ENCODE peak calls at places on chromosome 3, in eight cellular contexts. One of them, this sample, is unnamed.
A peak's percentile ranks its signal among the peaks of the same experiment; 100 is the strongest.

GRCh38 chr3:23659274-23659673 is 146.5 kb upstream of the UBE2E1 start:
- DNase-seq in uterus: no peak
- DNase-seq in HepG2: no peak
- DNase-seq in breast epithelium: no peak
- DNase-seq in A549: no peak
- DNase-seq in Peyer's patch: no peak
- DNase-seq in tibial nerve: no peak
- DNase-seq in heart left ventricle: no peak
- DNase-seq in this sample: no peak

GRCh38 chr3:128503164-128503651 is 10.2 kb upstream of the GATA2 start:
- DNase-seq in Peyer's patch: no peak
- DNase-seq in heart left ventricle: no peak
- DNase-seq in breast epithelium: no peak
- DNase-seq in HepG2: no peak
- DNase-seq in tibial nerve: no peak
- DNase-seq in uterus: no peak
- DNase-seq in A549: peak; percentile 35
- DNase-seq in this sample: no peak

GRCh38 chr3:194313642-194314430 is 37.3 kb downstream of the CPN2 start:
- DNase-seq in tibial nerve: peak; percentile 70
- DNase-seq in uterus: peak; percentile 89
- DNase-seq in Peyer's patch: no peak
- DNase-seq in heart left ventricle: peak; percentile 24
- DNase-seq in breast epithelium: no peak
- DNase-seq in HepG2: no peak
- DNase-seq in A549: no peak
- DNase-seq in this sample: peak; percentile 66

GRCh38 chr3:11601446-11602241 is 42.1 kb downstream of the VGLL4 start:
- DNase-seq in breast epithelium: no peak
- DNase-seq in Peyer's patch: peak; percentile 74
- DNase-seq in HepG2: no peak
- DNase-seq in uterus: peak; percentile 68
- DNase-seq in heart left ventricle: peak; percentile 68
- DNase-seq in tibial nerve: peak; percentile 29
- DNase-seq in A549: no peak
- DNase-seq in this sample: no peak

GRCh38 chr3:124882749-124883148 is 4.4 kb downstream of the ITGB5 start:
- DNase-seq in HepG2: no peak
- DNase-seq in breast epithelium: no peak
- DNase-seq in uterus: no peak
- DNase-seq in heart left ventricle: no peak
- DNase-seq in tibial nerve: no peak
- DNase-seq in A549: no peak
- DNase-seq in Peyer's patch: no peak
- DNase-seq in this sample: no peak

GRCh38 chr3:177197934-177198484 is 727 bp upstream of the TBL1XR1 start:
- DNase-seq in heart left ventricle: no peak
- DNase-seq in A549: peak; percentile 39
- DNase-seq in uterus: no peak
- DNase-seq in tibial nerve: no peak
- DNase-seq in Peyer's patch: no peak
- DNase-seq in breast epithelium: no peak
- DNase-seq in HepG2: no peak
- DNase-seq in this sample: no peak

GRCh38 chr3:99484871-99485270 is 153.5 kb upstream of the COL8A1 start:
- DNase-seq in heart left ventricle: no peak
- DNase-seq in uterus: no peak
- DNase-seq in A549: no peak
- DNase-seq in HepG2: no peak
- DNase-seq in breast epithelium: no peak
- DNase-seq in Peyer's patch: no peak
- DNase-seq in tibial nerve: no peak
- DNase-seq in this sample: no peak

GRCh38 chr3:139846729-139847128 is 88.3 kb upstream of the CLSTN2 start:
- DNase-seq in tibial nerve: no peak
- DNase-seq in Peyer's patch: no peak
- DNase-seq in heart left ventricle: no peak
- DNase-seq in HepG2: no peak
- DNase-seq in breast epithelium: no peak
- DNase-seq in uterus: no peak
- DNase-seq in A549: no peak
- DNase-seq in this sample: no peak

GRCh38 chr3:116322761-116323160 is 122.5 kb downstream of the LSAMP start:
- DNase-seq in uterus: no peak
- DNase-seq in heart left ventricle: no peak
- DNase-seq in Peyer's patch: no peak
- DNase-seq in breast epithelium: no peak
- DNase-seq in tibial nerve: no peak
- DNase-seq in HepG2: no peak
- DNase-seq in A549: no peak
- DNase-seq in this sample: no peak

GRCh38 chr3:118472586-118472985 is 562.1 kb downstream of the IGSF11 start:
- DNase-seq in Peyer's patch: no peak
- DNase-seq in tibial nerve: no peak
- DNase-seq in uterus: no peak
- DNase-seq in heart left ventricle: no peak
- DNase-seq in A549: peak; percentile 6
- DNase-seq in breast epithelium: no peak
- DNase-seq in HepG2: no peak
- DNase-seq in this sample: no peak

GRCh38 chr3:153087595-153088566 is 74.1 kb upstream of the RAP2B start:
- DNase-seq in A549: no peak
- DNase-seq in Peyer's patch: no peak
- DNase-seq in heart left ventricle: peak; percentile 53
- DNase-seq in uterus: no peak
- DNase-seq in HepG2: no peak
- DNase-seq in breast epithelium: no peak
- DNase-seq in tibial nerve: peak; percentile 11
- DNase-seq in this sample: peak; percentile 25

GRCh38 chr3:195892355-195893120 is 15.8 kb downstream of the TNK2 start:
- DNase-seq in HepG2: peak; percentile 45
- DNase-seq in tibial nerve: peak; percentile 27
- DNase-seq in Peyer's patch: no peak
- DNase-seq in breast epithelium: no peak
- DNase-seq in uterus: peak; percentile 62
- DNase-seq in A549: no peak
- DNase-seq in heart left ventricle: peak; percentile 71
- DNase-seq in this sample: no peak

GRCh38 chr3:38805765-38806386 is 10.1 kb downstream of the SCN10A start:
- DNase-seq in A549: peak; percentile 62
- DNase-seq in breast epithelium: no peak
- DNase-seq in HepG2: peak; percentile 60
- DNase-seq in heart left ventricle: peak; percentile 32
- DNase-seq in Peyer's patch: peak; percentile 48
- DNase-seq in tibial nerve: no peak
- DNase-seq in uterus: no peak
- DNase-seq in this sample: no peak

GRCh38 chr3:109532257-109533216 is 195.2 kb upstream of the DPPA4 start:
- DNase-seq in heart left ventricle: no peak
- DNase-seq in HepG2: peak; percentile 35
- DNase-seq in uterus: no peak
- DNase-seq in tibial nerve: peak; percentile 9
- DNase-seq in A549: peak; percentile 81
- DNase-seq in Peyer's patch: peak; percentile 54
- DNase-seq in breast epithelium: no peak
- DNase-seq in this sample: no peak

GRCh38 chr3:87191175-87191574 is 35.9 kb upstream of the CHMP2B start:
- DNase-seq in heart left ventricle: no peak
- DNase-seq in Peyer's patch: no peak
- DNase-seq in tibial nerve: no peak
- DNase-seq in HepG2: no peak
- DNase-seq in A549: no peak
- DNase-seq in uterus: no peak
- DNase-seq in breast epithelium: no peak
- DNase-seq in this sample: no peak

GRCh38 chr3:23481660-23482278 is 278.6 kb downstream of the UBE2E2 start:
- DNase-seq in tibial nerve: no peak
- DNase-seq in A549: no peak
- DNase-seq in heart left ventricle: no peak
- DNase-seq in HepG2: no peak
- DNase-seq in uterus: no peak
- DNase-seq in Peyer's patch: no peak
- DNase-seq in breast epithelium: no peak
- DNase-seq in this sample: no peak

GRCh38 chr3:187227658-187228258 is 30.5 kb downstream of the RTP1 start:
- DNase-seq in A549: peak; percentile 30
- DNase-seq in heart left ventricle: no peak
- DNase-seq in HepG2: no peak
- DNase-seq in Peyer's patch: no peak
- DNase-seq in uterus: no peak
- DNase-seq in breast epithelium: no peak
- DNase-seq in tibial nerve: no peak
- DNase-seq in this sample: no peak

GRCh38 chr3:179421500-179421899 is 29.8 kb downstream of the GNB4 start:
- DNase-seq in A549: peak; percentile 11
- DNase-seq in HepG2: no peak
- DNase-seq in uterus: no peak
- DNase-seq in heart left ventricle: peak; percentile 46
- DNase-seq in tibial nerve: peak; percentile 23
- DNase-seq in Peyer's patch: no peak
- DNase-seq in breast epithelium: no peak
- DNase-seq in this sample: no peak

GRCh38 chr3:81581966-81582599 is 179.4 kb downstream of the GBE1 start:
- DNase-seq in heart left ventricle: no peak
- DNase-seq in uterus: no peak
- DNase-seq in HepG2: peak; percentile 20
- DNase-seq in tibial nerve: peak; percentile 18
- DNase-seq in A549: peak; percentile 58
- DNase-seq in Peyer's patch: peak; percentile 50
- DNase-seq in breast epithelium: no peak
- DNase-seq in this sample: no peak

GRCh38 chr3:32577621-32578556 is 7.2 kb upstream of the DYNC1LI1 start:
- DNase-seq in A549: no peak
- DNase-seq in heart left ventricle: no peak
- DNase-seq in uterus: no peak
- DNase-seq in breast epithelium: no peak
- DNase-seq in tibial nerve: no peak
- DNase-seq in HepG2: no peak
- DNase-seq in Peyer's patch: no peak
- DNase-seq in this sample: no peak

DNA sequence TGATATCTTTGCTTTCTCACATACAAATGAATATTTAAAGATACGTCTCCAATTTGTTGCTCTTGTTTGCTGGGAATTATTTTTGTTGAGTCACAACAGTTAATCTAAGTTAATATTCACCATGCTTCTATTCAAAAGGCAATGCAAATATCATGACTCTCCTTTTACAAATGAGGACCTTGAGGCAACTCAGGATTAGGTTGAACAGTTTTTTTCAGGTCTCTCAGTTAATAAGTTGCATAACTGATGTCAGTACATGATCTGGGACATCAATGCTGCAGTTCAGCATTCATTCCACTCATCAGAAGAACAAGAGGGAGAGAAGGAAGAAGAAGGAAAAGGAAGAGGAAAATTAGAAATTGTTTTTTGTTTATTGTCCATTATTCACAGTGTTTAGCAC is 781 bp upstream of the NAALADL2 start:
- DNase-seq in Peyer's patch: no peak
- DNase-seq in heart left ventricle: no peak
- DNase-seq in tibial nerve: no peak
- DNase-seq in A549: peak; percentile 17
- DNase-seq in breast epithelium: no peak
- DNase-seq in HepG2: no peak
- DNase-seq in uterus: no peak
- DNase-seq in this sample: no peak
- H3K4me3 ChIP-seq in Peyer's patch: no peak overlapping the region
- H3K4me3 ChIP-seq in heart left ventricle: no peak overlapping the region
- H3K4me3 ChIP-seq in tibial nerve: no peak overlapping the region
- H3K4me3 ChIP-seq in A549: no peak overlapping the region
- H3K4me3 ChIP-seq in breast epithelium: no peak overlapping the region
- H3K4me3 ChIP-seq in HepG2: no peak overlapping the region
- H3K4me3 ChIP-seq in uterus: no peak overlapping the region
- H3K4me3 ChIP-seq in this sample: no peak overlapping the region

GRCh38 chr3:133662256-133662773 is 574 bp upstream of the TOPBP1 start:
- DNase-seq in heart left ventricle: no peak
- DNase-seq in uterus: no peak
- DNase-seq in A549: peak; percentile 20
- DNase-seq in breast epithelium: no peak
- DNase-seq in Peyer's patch: no peak
- DNase-seq in HepG2: peak; percentile 71
- DNase-seq in tibial nerve: no peak
- DNase-seq in this sample: no peak
- TF ChIP-seq POLR2A in heart left ventricle: no peak
- TF ChIP-seq POLR2A in uterus: no peak
- TF ChIP-seq POLR2A in A549: no peak
- TF ChIP-seq POLR2A in breast epithelium: no peak
- TF ChIP-seq POLR2A in Peyer's patch: no peak
- TF ChIP-seq POLR2A in HepG2: no peak
- TF ChIP-seq POLR2A in tibial nerve: no peak
- TF ChIP-seq POLR2A in this sample: no peak

DNA sequence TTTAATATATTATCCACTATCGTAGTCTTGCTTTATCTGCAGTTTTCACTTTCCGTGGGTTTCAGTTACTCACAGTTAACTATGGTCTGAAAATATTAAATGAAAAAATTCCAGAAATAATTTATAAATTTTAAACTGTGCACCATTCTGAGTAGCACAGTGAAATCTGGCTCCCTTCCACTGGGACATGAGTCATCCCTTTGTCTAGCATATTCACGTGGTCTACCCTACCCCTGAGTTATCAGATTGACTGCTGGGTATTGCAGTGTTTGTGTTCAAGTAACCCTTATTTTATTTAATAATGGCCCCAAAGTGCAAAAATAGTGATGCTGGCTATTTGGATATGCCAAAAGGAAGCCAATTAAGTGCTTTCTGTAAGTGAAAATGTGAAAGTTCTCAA is 539.5 kb upstream of the AGTR1 start:
- DNase-seq in breast epithelium: no peak
- DNase-seq in A549: peak; percentile 26
- DNase-seq in heart left ventricle: no peak
- DNase-seq in Peyer's patch: no peak
- DNase-seq in tibial nerve: peak; percentile 14
- DNase-seq in HepG2: no peak
- DNase-seq in uterus: no peak
- DNase-seq in this sample: no peak
- TF ChIP-seq CTCF in breast epithelium: no peak
- TF ChIP-seq CTCF in A549: no peak
- TF ChIP-seq CTCF in heart left ventricle: no peak
- TF ChIP-seq CTCF in Peyer's patch: no peak
- TF ChIP-seq CTCF in tibial nerve: no peak
- TF ChIP-seq CTCF in HepG2: no peak
- TF ChIP-seq CTCF in uterus: no peak
- TF ChIP-seq CTCF in this sample: no peak

DNA sequence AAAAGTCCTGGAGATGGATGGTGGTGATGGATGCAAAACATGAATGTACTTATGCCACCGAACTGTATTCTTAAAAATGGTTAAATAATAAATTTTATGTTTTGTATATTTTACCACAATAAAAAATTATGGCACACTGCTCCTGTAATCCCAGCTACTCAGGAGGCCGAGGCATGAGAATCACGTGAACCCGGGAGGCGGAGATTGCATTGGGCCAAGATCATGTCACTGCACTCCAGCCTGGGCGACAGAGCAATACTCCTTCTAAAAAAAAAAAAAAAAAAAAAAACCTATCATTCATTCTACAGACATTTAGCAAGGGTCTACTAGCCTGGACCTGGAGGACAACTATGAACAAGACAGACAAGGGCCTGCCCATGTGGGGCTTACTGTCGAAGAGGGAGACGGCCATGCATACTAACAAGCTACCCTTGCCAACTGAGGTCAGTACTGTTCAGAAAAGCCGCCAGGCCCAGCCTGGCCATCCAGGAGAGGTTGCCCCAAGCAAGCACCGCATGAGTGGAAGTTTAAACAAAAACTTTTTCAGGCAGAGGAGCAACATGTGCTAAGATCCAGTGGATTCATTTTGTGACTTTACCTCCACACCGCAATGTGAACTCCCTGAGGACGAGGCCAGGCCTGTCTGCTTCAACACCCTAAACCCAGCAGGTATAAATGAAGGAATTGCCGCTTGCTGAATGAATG is 2.8 kb upstream of the NEK4 start:
- DNase-seq in tibial nerve: no peak
- DNase-seq in HepG2: no peak
- DNase-seq in heart left ventricle: no peak
- DNase-seq in breast epithelium: no peak
- DNase-seq in uterus: no peak
- DNase-seq in Peyer's patch: no peak
- DNase-seq in A549: no peak
- DNase-seq in this sample: peak; percentile 66
- H3K4me3 ChIP-seq in tibial nerve: no peak overlapping the region
- H3K4me3 ChIP-seq in HepG2: no peak overlapping the region
- H3K4me3 ChIP-seq in heart left ventricle: no peak overlapping the region
- H3K4me3 ChIP-seq in breast epithelium: no peak overlapping the region
- H3K4me3 ChIP-seq in uterus: no peak overlapping the region
- H3K4me3 ChIP-seq in Peyer's patch: no peak overlapping the region
- H3K4me3 ChIP-seq in A549: no peak overlapping the region
- H3K4me3 ChIP-seq in this sample: no peak overlapping the region